ENCODE peak calls at places on chromosomes 4 and X, in four cellular contexts. One of them, this sample, is unnamed.

GRCh38 chr4:112060212-112060611 is 85.0 kb upstream of the FAM241A start:
- DNase-seq in Jurkat, Clone E6-1: peak
- DNase-seq in G401: no peak
- DNase-seq in choroid plexus epithelial cell: peak
- DNase-seq in this sample: peak

GRCh38 chr4:113311047-113311446 is 261.6 kb downstream of the ANK2 start:
- DNase-seq in Jurkat, Clone E6-1: no peak
- DNase-seq in choroid plexus epithelial cell: peak
- DNase-seq in G401: no peak
- DNase-seq in this sample: no peak

GRCh38 chr4:182890202-182890601 is 27.0 kb downstream of the DCTD start:
- DNase-seq in choroid plexus epithelial cell: no peak
- DNase-seq in Jurkat, Clone E6-1: no peak
- DNase-seq in G401: no peak
- DNase-seq in this sample: no peak

GRCh38 chrX:101617211-101618191 is at the start of gene ARMCX6:
- DNase-seq in choroid plexus epithelial cell: peak
- DNase-seq in G401: peak
- DNase-seq in Jurkat, Clone E6-1: peak
- DNase-seq in this sample: peak

GRCh38 chr4:13160906-13161305 is 323.2 kb downstream of the RAB28 start:
- DNase-seq in Jurkat, Clone E6-1: no peak
- DNase-seq in choroid plexus epithelial cell: peak
- DNase-seq in G401: no peak
- DNase-seq in this sample: no peak

GRCh38 chr4:80101768-80102116 is 28.7 kb upstream of the ANTXR2 start:
- DNase-seq in Jurkat, Clone E6-1: no peak
- DNase-seq in G401: no peak
- DNase-seq in choroid plexus epithelial cell: no peak
- DNase-seq in this sample: no peak

GRCh38 chr4:73589887-73590801 is 30.1 kb downstream of the RASSF6 start:
- DNase-seq in choroid plexus epithelial cell: no peak
- DNase-seq in G401: no peak
- DNase-seq in Jurkat, Clone E6-1: no peak
- DNase-seq in this sample: no peak

GRCh38 chr4:83889802-83890201 is 353.9 kb downstream of the GPAT3 start:
- DNase-seq in G401: no peak
- DNase-seq in Jurkat, Clone E6-1: no peak
- DNase-seq in choroid plexus epithelial cell: peak
- DNase-seq in this sample: no peak

GRCh38 chrX:150506486-150506885 is 61.9 kb upstream of the MTM1 start:
- DNase-seq in Jurkat, Clone E6-1: no peak
- DNase-seq in G401: peak
- DNase-seq in choroid plexus epithelial cell: no peak
- DNase-seq in this sample: no peak

GRCh38 chrX:49956313-49956712 is 33.9 kb downstream of the CLCN5 start:
- DNase-seq in choroid plexus epithelial cell: no peak
- DNase-seq in Jurkat, Clone E6-1: no peak
- DNase-seq in G401: no peak
- DNase-seq in this sample: no peak

GRCh38 chr4:146153964-146154536 is 21.5 kb upstream of the LSM6 start:
- DNase-seq in choroid plexus epithelial cell: no peak
- DNase-seq in G401: no peak
- DNase-seq in Jurkat, Clone E6-1: no peak
- DNase-seq in this sample: no peak

GRCh38 chr4:145755802-145756201 is 75.9 kb downstream of the C4orf51 start:
- DNase-seq in choroid plexus epithelial cell: peak
- DNase-seq in Jurkat, Clone E6-1: no peak
- DNase-seq in G401: peak
- DNase-seq in this sample: no peak

GRCh38 chrX:48965959-48966358 is 5.7 kb downstream of the KCND1 start:
- DNase-seq in G401: no peak
- DNase-seq in Jurkat, Clone E6-1: no peak
- DNase-seq in choroid plexus epithelial cell: no peak
- DNase-seq in this sample: no peak

GRCh38 chrX:47815901-47816845 is 20.5 kb upstream of the ZNF81 start:
- DNase-seq in G401: no peak
- DNase-seq in choroid plexus epithelial cell: peak
- DNase-seq in Jurkat, Clone E6-1: no peak
- DNase-seq in this sample: no peak

GRCh38 chr4:177473991-177474390 is 31.8 kb upstream of the AGA start:
- DNase-seq in choroid plexus epithelial cell: no peak
- DNase-seq in Jurkat, Clone E6-1: no peak
- DNase-seq in G401: no peak
- DNase-seq in this sample: no peak

GRCh38 chr4:102564399-102564921 is 63.3 kb downstream of the NFKB1 start:
- DNase-seq in Jurkat, Clone E6-1: no peak
- DNase-seq in G401: no peak
- DNase-seq in choroid plexus epithelial cell: peak
- DNase-seq in this sample: peak

GRCh38 chrX:44344687-44345086 is 1.2 kb upstream of the EFHC2 start:
- DNase-seq in Jurkat, Clone E6-1: peak
- DNase-seq in G401: no peak
- DNase-seq in choroid plexus epithelial cell: no peak
- DNase-seq in this sample: peak

GRCh38 chr4:40333921-40334352 is 1.2 kb upstream of the CHRNA9 start:
- DNase-seq in G401: no peak
- DNase-seq in choroid plexus epithelial cell: peak
- DNase-seq in Jurkat, Clone E6-1: no peak
- DNase-seq in this sample: no peak

GRCh38 chrX:153970398-153971123 is 1.1 kb downstream of the HCFC1 start:
- DNase-seq in G401: peak
- DNase-seq in choroid plexus epithelial cell: peak
- DNase-seq in Jurkat, Clone E6-1: peak
- DNase-seq in this sample: peak

GRCh38 chr4:66376921-66377320 is 706.6 kb upstream of the EPHA5 start:
- DNase-seq in Jurkat, Clone E6-1: no peak
- DNase-seq in choroid plexus epithelial cell: peak
- DNase-seq in G401: no peak
- DNase-seq in this sample: no peak

This sample was measured in Kasumi-1.